ENCODE peak calls at places on chromosome 5, in four cellular contexts. One of them, this sample, is unnamed.
A peak's percentile ranks its signal among the peaks of the same experiment; 100 is the strongest.

GRCh38 chr5:9170026-9170425 is 375.8 kb downstream of the SEMA5A start:
- DNase-seq in posterior cingulate gyrus: no peak
- DNase-seq in mucosa of descending colon: no peak
- DNase-seq in NCI-H82: no peak
- DNase-seq in this sample: no peak

GRCh38 chr5:94192658-94193391 is 425.6 kb downstream of the KIAA0825 start:
- DNase-seq in NCI-H82: no peak
- DNase-seq in mucosa of descending colon: no peak
- DNase-seq in posterior cingulate gyrus: no peak
- DNase-seq in this sample: no peak

GRCh38 chr5:56493293-56493692 is 260.2 kb upstream of the ANKRD55 start:
- DNase-seq in NCI-H82: no peak
- DNase-seq in mucosa of descending colon: no peak
- DNase-seq in posterior cingulate gyrus: no peak
- DNase-seq in this sample: no peak

GRCh38 chr5:133032852-133033742 is 6.7 kb upstream of the ZCCHC10 start:
- DNase-seq in NCI-H82: no peak
- DNase-seq in mucosa of descending colon: peak; percentile 41
- DNase-seq in posterior cingulate gyrus: no peak
- DNase-seq in this sample: peak; percentile 90

GRCh38 chr5:112491257-112491656 is 72.2 kb upstream of the EPB41L4A start:
- DNase-seq in NCI-H82: peak; percentile 3
- DNase-seq in posterior cingulate gyrus: no peak
- DNase-seq in mucosa of descending colon: peak; percentile 4
- DNase-seq in this sample: peak; percentile 18

GRCh38 chr5:1322955-1323802 is 21.7 kb downstream of the CLPTM1L start:
- DNase-seq in posterior cingulate gyrus: no peak
- DNase-seq in NCI-H82: no peak
- DNase-seq in mucosa of descending colon: no peak
- DNase-seq in this sample: no peak

GRCh38 chr5:91641730-91642350 is 258.7 kb upstream of the ARRDC3 start:
- DNase-seq in NCI-H82: peak; percentile 84
- DNase-seq in mucosa of descending colon: no peak
- DNase-seq in posterior cingulate gyrus: no peak
- DNase-seq in this sample: peak; percentile 50

GRCh38 chr5:152332696-152333095 is 72.4 kb downstream of the NMUR2 start:
- DNase-seq in NCI-H82: no peak
- DNase-seq in posterior cingulate gyrus: no peak
- DNase-seq in mucosa of descending colon: no peak
- DNase-seq in this sample: peak; percentile 35

GRCh38 chr5:93583799-93584530 is 943 bp downstream of the NR2F1 start:
- DNase-seq in posterior cingulate gyrus: peak; percentile 43
- DNase-seq in NCI-H82: peak; percentile 62
- DNase-seq in mucosa of descending colon: no peak
- DNase-seq in this sample: peak; percentile 10

GRCh38 chr5:1568201-1568979 is 44.6 kb upstream of the LPCAT1 start:
- DNase-seq in mucosa of descending colon: no peak
- DNase-seq in posterior cingulate gyrus: no peak
- DNase-seq in NCI-H82: no peak
- DNase-seq in this sample: no peak

GRCh38 chr5:18881615-18882014 is 1106.4 kb downstream of the CDH18 start:
- DNase-seq in mucosa of descending colon: no peak
- DNase-seq in posterior cingulate gyrus: no peak
- DNase-seq in NCI-H82: no peak
- DNase-seq in this sample: no peak

GRCh38 chr5:135462304-135462703 is 10.2 kb upstream of the TIFAB start:
- DNase-seq in NCI-H82: peak; percentile 96
- DNase-seq in posterior cingulate gyrus: no peak
- DNase-seq in mucosa of descending colon: peak; percentile 70
- DNase-seq in this sample: peak; percentile 85

GRCh38 chr5:133449181-133449580 is 163.2 kb downstream of the FSTL4 start:
- DNase-seq in posterior cingulate gyrus: no peak
- DNase-seq in mucosa of descending colon: no peak
- DNase-seq in NCI-H82: no peak
- DNase-seq in this sample: no peak

This sample was measured in OCI-LY7.